ENCODE peak calls at places on chromosomes 7 and 10, in seven cellular contexts. Y is endothelial cell of umbilical vein, Q is glutamatergic neuron, X is heart right ventricle, Z is neural progenitor cell, M is fibroblast of pulmonary artery, R is tibial nerve. S is an unnamed sample.

GRCh38 chr7:1092806-1093505 is 5.0 kb downstream of the GPER1 start:
- DNase-seq in R (no peak), M (no peak), X (no peak), Q (no peak), Z (no peak), Y (no peak), S (no peak)

GRCh38 chr7:75698358-75698757 is 40.4 kb downstream of the HIP1 start:
- DNase-seq in M (no peak), Z (no peak), Y (no peak), Q (no peak), R (no peak), X (no peak), S (no peak)

GRCh38 chr10:124802313-124802675 is 675 bp downstream of the ABRAXAS2 start:
- DNase-seq in M (no peak), Q (no peak), R (no peak), Z (no peak), Y (peak), X (no peak), S (no peak)

GRCh38 chr7:111931016-111931517 is 275.1 kb downstream of the DOCK4 start:
- DNase-seq in M (peak), Y (peak), X (no peak), Q (no peak), R (no peak), Z (peak), S (no peak)

GRCh38 chr10:119761106-119761505 is 35.3 kb downstream of the INPP5F start:
- DNase-seq in Y (peak), Q (no peak), M (peak), X (no peak), R (no peak), Z (no peak), S (no peak)

GRCh38 chr10:103622935-103623574 is 129.6 kb downstream of the NEURL1 start:
- DNase-seq in Z (no peak), M (no peak), X (no peak), Y (no peak), Q (no peak), R (no peak), S (no peak)

GRCh38 chr10:75284097-75284485 is 48.3 kb upstream of the COMTD1 start:
- DNase-seq in Y (no peak), Q (no peak), Z (no peak), M (no peak), R (no peak), X (no peak), S (no peak)

GRCh38 chr10:51937313-51937712 is 237.9 kb upstream of the CSTF2T start:
- DNase-seq in Z (no peak), X (no peak), Y (no peak), Q (no peak), M (peak), R (no peak), S (no peak)

GRCh38 chr10:31896972-31897384 is 31.7 kb downstream of the ARHGAP12 start:
- DNase-seq in X (no peak), Y (peak), R (no peak), Z (no peak), M (peak), Q (no peak), S (no peak)

GRCh38 chr7:16814987-16815386 is 10.2 kb upstream of the AGR2 start:
- DNase-seq in Q (no peak), Y (no peak), R (no peak), M (no peak), Z (no peak), X (no peak), S (no peak)

GRCh38 chr10:132500781-132501415 is 36.7 kb upstream of the INPP5A start:
- DNase-seq in M (no peak), Q (no peak), Y (no peak), Z (no peak), X (no peak), R (no peak), S (no peak)

GRCh38 chr10:131750171-131750895 is 150.5 kb upstream of the PPP2R2D start:
- DNase-seq in R (no peak), X (no peak), Y (no peak), Q (peak), Z (no peak), M (no peak), S (no peak)

GRCh38 chr10:98367626-98368451 is 47.1 kb downstream of the PYROXD2 start:
- DNase-seq in Q (no peak), R (no peak), M (no peak), Y (no peak), X (no peak), Z (no peak), S (no peak)

GRCh38 chr7:119935418-119936025 is 337.5 kb upstream of the KCND2 start:
- DNase-seq in Y (peak), X (no peak), R (no peak), M (peak), Q (no peak), Z (peak), S (no peak)

GRCh38 chr7:36284470-36284869 is 105.2 kb upstream of the ANLN start:
- DNase-seq in Q (no peak), Y (no peak), R (no peak), M (no peak), X (no peak), Z (peak), S (no peak)

GRCh38 chr7:97075928-97076327 is 41.6 kb upstream of the SDHAF3 start:
- DNase-seq in Y (no peak), M (no peak), X (no peak), R (no peak), Q (no peak), Z (no peak), S (no peak)

GRCh38 chr7:98077762-98078161 is 28.9 kb upstream of the LMTK2 start:
- DNase-seq in Z (peak), M (no peak), X (no peak), Y (no peak), R (no peak), Q (no peak), S (no peak)

GRCh38 chr10:128067691-128068397 is 58.4 kb downstream of the MKI67 start:
- DNase-seq in R (no peak), M (no peak), Z (no peak), X (no peak), Y (no peak), Q (no peak), S (no peak)

GRCh38 chr10:34637419-34637911 is 177.6 kb downstream of the PARD3 start:
- DNase-seq in Q (peak), M (peak), Y (peak), Z (peak), X (peak), R (peak), S (no peak)

GRCh38 chr7:47539398-47540052 is 42.4 kb downstream of the TNS3 start:
- DNase-seq in Z (no peak), Y (no peak), Q (no peak), M (no peak), X (no peak), R (no peak), S (no peak)

GRCh38 chr7:151864561-151864960 is 12.4 kb downstream of the PRKAG2 start:
- DNase-seq in R (no peak), Q (no peak), Z (no peak), X (no peak), M (no peak), Y (no peak), S (no peak)

GRCh38 chr7:17626215-17626614 is 314.1 kb downstream of the SNX13 start:
- DNase-seq in Y (no peak), Q (peak), X (no peak), M (no peak), Z (no peak), R (no peak), S (no peak)

GRCh38 chr7:83819911-83820310 is 171.0 kb upstream of the SEMA3E start:
- DNase-seq in R (no peak), X (no peak), M (no peak), Z (peak), Y (no peak), Q (no peak), S (no peak)

GRCh38 chr10:132382231-132382922 is 14.6 kb upstream of the PWWP2B start:
- DNase-seq in X (no peak), M (peak), Q (peak), R (no peak), Y (no peak), Z (no peak), S (no peak)

GRCh38 chr7:135768467-135768866 is 19.9 kb upstream of the FAM180A start:
- DNase-seq in M (no peak), Z (peak), R (no peak), X (no peak), Y (no peak), Q (no peak), S (no peak)

GRCh38 chr10:26821699-26822542 is 38.8 kb downstream of the ABI1 start:
- DNase-seq in Y (no peak), M (no peak), Q (no peak), X (no peak), Z (no peak), R (no peak), S (no peak)

GRCh38 chr7:66629222-66629658 is 559 bp downstream of the KCTD7 start:
- DNase-seq in M (no peak), Y (peak), Z (peak), X (no peak), R (peak), Q (peak), S (peak)

GRCh38 chr7:25083201-25083600 is 41.9 kb downstream of the CYCS start:
- DNase-seq in Q (no peak), Y (no peak), X (no peak), Z (no peak), R (no peak), M (no peak), S (no peak)

GRCh38 chr7:18667466-18667865 is 171.9 kb downstream of the HDAC9 start:
- DNase-seq in Y (peak), M (peak), Z (no peak), X (no peak), Q (no peak), R (no peak), S (no peak)

GRCh38 chr10:9009505-9009904 is 955.0 kb downstream of the GATA3 start:
- DNase-seq in Y (no peak), M (peak), Z (no peak), Q (no peak), R (no peak), X (no peak), S (no peak)

GRCh38 chr10:110353244-110354119 is 48.8 kb upstream of the SMNDC1 start:
- DNase-seq in Y (peak), Z (peak), R (no peak), Q (no peak), M (peak), X (no peak), S (no peak)

GRCh38 chr7:70695804-70696104 is 436.2 kb upstream of the GALNT17 start:
- DNase-seq in Z (peak), Q (no peak), R (peak), X (no peak), Y (no peak), M (peak), S (no peak)

GRCh38 chr7:17807242-17807641 is 133.1 kb downstream of the SNX13 start:
- DNase-seq in Q (no peak), M (no peak), Y (no peak), Z (no peak), X (no peak), R (no peak), S (no peak)

GRCh38 chr10:24541239-24541753 is 182.4 kb downstream of the ARHGAP21 start:
- DNase-seq in R (no peak), Y (no peak), X (no peak), M (no peak), Z (no peak), Q (no peak), S (no peak)

GRCh38 chr10:103929396-103929921 is 11.5 kb upstream of the STN1 start:
- DNase-seq in R (no peak), Z (no peak), M (peak), Y (no peak), X (no peak), Q (peak), S (no peak)

DNA sequence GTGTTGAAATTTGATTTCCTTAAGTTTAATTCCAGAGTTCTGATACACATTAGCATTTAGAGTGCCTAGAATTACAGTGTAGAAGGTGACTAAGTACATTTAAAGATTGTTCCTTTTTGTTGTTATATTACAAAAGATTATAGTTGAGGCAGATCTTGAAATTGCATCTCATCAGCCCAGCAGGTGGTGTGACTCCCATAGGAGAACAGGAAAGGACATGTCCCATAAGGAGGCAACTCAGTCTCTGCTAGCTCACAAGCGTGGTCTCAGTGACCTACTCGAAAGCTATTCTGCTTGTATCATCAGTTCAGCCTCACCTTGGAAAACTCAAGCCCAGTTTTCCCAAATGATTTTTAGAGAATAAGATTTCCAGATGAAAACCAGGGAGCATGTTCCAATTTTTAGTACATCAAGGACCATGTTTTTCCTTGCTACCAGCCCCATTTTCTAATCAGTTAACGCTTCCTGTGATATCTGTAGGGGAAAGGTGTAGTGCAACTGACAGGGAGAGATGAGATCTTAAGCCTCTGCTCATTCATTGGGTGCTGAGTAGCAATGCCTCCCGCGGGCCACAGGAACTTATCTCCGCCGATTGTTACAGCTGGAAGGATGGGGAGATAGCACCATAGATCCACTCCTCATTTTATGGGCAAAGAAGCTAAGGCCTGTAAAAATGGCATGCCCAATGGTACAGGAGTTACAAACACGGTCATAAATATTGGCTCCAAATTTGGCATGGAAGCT is 1.1 kb upstream of the GNAI1 start:
- DNase-seq in Y (peak), Z (peak), R (no peak), M (peak), X (no peak), Q (no peak), S (no peak)
- TF ChIP-seq CTCF in Y (no peak), Z (no peak), R (no peak), M (peak), X (no peak), Q (no peak), S (no peak)

GRCh38 chr7:116988363-116988989 is 35.2 kb downstream of the ST7 start:
- DNase-seq in X (no peak), M (no peak), Y (peak), Z (no peak), Q (no peak), R (no peak), S (no peak)
- TF ChIP-seq CTCF in X (peak), M (peak), Y (no peak), Z (peak), Q (peak), R (peak), S (peak)

DNA sequence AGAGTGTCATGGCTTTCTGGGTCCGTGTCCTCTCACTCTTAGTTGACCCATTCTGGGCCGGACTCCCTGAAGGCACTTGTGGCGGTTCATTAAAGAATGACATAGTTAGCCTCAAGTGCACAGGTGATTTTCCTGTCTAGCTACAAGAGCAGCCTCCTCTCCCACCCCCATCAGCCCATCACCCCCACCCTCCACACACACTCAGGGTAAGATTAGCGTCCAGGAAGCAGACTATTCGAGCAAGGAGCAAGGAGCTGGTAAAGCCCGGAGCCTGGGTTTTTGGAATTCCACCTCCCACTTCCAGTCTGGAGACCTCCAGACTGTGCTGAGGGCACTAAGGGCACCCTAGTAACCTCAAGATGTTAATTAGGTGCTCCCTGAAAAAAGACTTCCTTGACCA is 39.5 kb downstream of the TACR2 start:
- DNase-seq in M (no peak), Z (no peak), Q (no peak), Y (peak), R (no peak), X (no peak), S (no peak)
- TF ChIP-seq CTCF in M (no peak), Z (no peak), Q (no peak), Y (no peak), R (no peak), X (no peak), S (no peak)

GRCh38 chr10:50552771-50553535 is 70.8 kb downstream of the SGMS1 start:
- DNase-seq in Y (peak), Z (peak), M (peak), R (no peak), Q (no peak), X (no peak), S (no peak)
- TF ChIP-seq CTCF in Y (peak), Z (peak), M (peak), R (no peak), Q (no peak), X (no peak), S (peak)

GRCh38 chr10:106360870-106361269 is 803.6 kb downstream of the SORCS1 start:
- DNase-seq in R (peak), M (peak), Y (no peak), Z (no peak), Q (no peak), X (no peak), S (no peak)

DNA sequence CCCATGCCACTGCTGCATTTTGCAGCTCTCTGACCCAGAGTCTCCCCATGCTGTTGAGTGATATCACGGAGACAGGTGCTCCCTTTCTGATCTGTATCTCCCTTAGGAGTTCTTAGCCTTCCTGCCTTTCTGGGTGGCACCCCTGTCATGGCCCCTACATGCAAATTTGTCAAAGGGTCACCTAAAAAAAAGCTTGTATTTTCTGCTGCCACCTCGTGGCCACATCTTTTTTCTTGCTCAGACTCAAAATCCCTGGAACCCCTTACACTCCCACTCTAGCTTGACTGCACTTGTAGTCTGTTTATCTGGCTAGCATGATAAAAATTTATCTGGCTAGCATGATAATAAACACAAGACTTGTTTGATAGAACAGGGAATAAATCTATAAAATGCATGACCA is 809.1 kb downstream of the SORCS1 start:
- DNase-seq in M (peak), R (no peak), X (no peak), Q (peak), Z (peak), Y (no peak), S (no peak)
- TF ChIP-seq CTCF in M (peak), R (no peak), X (no peak), Q (peak), Z (peak), Y (no peak), S (peak)

DNA sequence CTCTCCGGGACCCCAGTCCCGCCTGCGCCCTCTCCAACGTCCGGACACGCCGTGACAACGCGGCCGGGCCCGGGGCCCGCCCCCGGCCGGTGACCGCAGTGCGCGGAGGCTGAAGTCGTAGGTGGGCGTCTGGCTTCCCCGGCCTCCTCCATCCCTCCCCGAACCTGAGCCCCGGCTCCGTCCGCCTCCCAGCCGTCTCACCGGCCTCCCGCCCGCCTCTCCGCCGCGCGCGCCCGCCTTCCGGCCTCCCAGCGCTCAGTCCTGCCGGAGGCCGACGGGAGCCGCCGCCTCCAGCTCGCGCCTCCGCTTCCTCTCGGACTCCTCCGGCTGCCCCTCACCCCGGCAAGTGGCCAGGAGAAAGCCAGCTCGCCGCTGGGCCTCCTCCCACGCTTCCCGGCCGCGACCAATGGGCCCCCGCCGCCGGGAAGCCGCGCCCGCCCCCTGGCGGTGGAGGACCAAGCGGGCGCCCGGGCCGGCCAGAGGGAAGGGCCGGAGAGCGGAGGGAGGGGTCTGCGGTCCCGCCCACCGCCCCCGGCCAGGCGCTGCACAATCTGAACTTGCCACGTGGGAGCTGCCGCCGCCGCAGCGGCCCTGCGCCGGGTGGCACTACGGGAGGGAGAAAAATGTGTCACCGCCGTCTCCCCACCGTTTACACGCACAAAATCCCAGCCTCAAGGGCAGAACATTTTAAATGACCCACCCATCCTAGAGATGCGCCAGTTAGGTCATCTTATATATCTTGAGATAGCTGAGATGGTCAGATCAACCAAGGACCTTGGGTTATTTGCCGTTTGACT is at the start of gene FAM3C:
- DNase-seq in R (peak), Y (peak), Z (peak), Q (peak), X (peak), M (peak), S (peak)
- TF ChIP-seq CTCF in R (peak), Y (peak), Z (peak), Q (peak), X (peak), M (peak), S (peak)

GRCh38 chr10:58382489-58382995 is 2.7 kb upstream of the TFAM start:
- DNase-seq in R (no peak), Z (no peak), Q (no peak), Y (no peak), X (no peak), M (no peak), S (no peak)
- TF ChIP-seq CTCF in R (no peak), Z (no peak), Q (no peak), Y (no peak), X (no peak), M (no peak), S (no peak)

GRCh38 chr7:44138698-44139097 is 2.4 kb downstream of the MYL7 start:
- DNase-seq in X (no peak), M (no peak), Q (no peak), Z (no peak), R (no peak), Y (no peak), S (no peak)

GRCh38 chr7:44134943-44135628 is 6.0 kb downstream of the MYL7 start:
- DNase-seq in Q (no peak), M (no peak), R (no peak), X (peak), Z (no peak), Y (no peak), S (no peak)

GRCh38 chr7:44133295-44133694 is 7.8 kb downstream of the MYL7 start:
- DNase-seq in X (no peak), Q (no peak), Y (no peak), Z (no peak), R (no peak), M (no peak), S (no peak)

GRCh38 chr7:44139311-44140010 is 1.7 kb downstream of the MYL7 start:
- DNase-seq in M (no peak), X (no peak), R (no peak), Y (no peak), Z (no peak), Q (no peak), S (no peak)

GRCh38 chr7:44136731-44137130 is 4.4 kb downstream of the MYL7 start:
- DNase-seq in X (no peak), Q (no peak), Y (no peak), M (no peak), Z (no peak), R (no peak), S (no peak)
- TF ChIP-seq CTCF in X (no peak), Q (no peak), Y (no peak), M (no peak), Z (no peak), R (no peak), S (no peak)

S was measured in D721Med.